ENCODE peak calls at places on chromosomes 5 and 9, in six cellular contexts. E is right cardiac atrium, J is pancreas, I is T-helper 9 cell, M is tibial artery, V is GM12891. X is an unnamed sample.

GRCh38 chr9:35691325-35691631 is 1.6 kb upstream of the TPM2 start:
- DNase-seq in E (no peak), J (no peak), I (no peak), M (no peak), V (no peak), X (no peak)

GRCh38 chr5:1508679-1509290 is 15.0 kb downstream of the LPCAT1 start:
- DNase-seq in E (peak), J (peak), I (no peak), M (peak), V (no peak), X (peak)

GRCh38 chr5:110852053-110852452 is 113.2 kb downstream of the SLC25A46 start:
- DNase-seq in E (no peak), J (no peak), I (no peak), M (no peak), V (no peak), X (no peak)

GRCh38 chr5:41410307-41410706 is 100.1 kb downstream of the PLCXD3 start:
- DNase-seq in E (no peak), J (no peak), I (no peak), M (no peak), V (no peak), X (no peak)

GRCh38 chr9:32426278-32426939 is 42.0 kb downstream of the ACO1 start:
- DNase-seq in E (no peak), J (no peak), I (no peak), M (no peak), V (no peak), X (peak)

GRCh38 chr9:120436937-120437592 is 142.9 kb downstream of the CDK5RAP2 start:
- DNase-seq in E (peak), J (no peak), I (no peak), M (peak), V (no peak), X (no peak)

GRCh38 chr5:64834611-64835010 is 65.9 kb downstream of the CWC27 start:
- DNase-seq in E (no peak), J (no peak), I (no peak), M (no peak), V (no peak), X (no peak)

GRCh38 chr9:38390442-38390841 is 2.1 kb upstream of the ALDH1B1 start:
- DNase-seq in E (no peak), J (no peak), I (no peak), M (no peak), V (no peak), X (no peak)

GRCh38 chr9:108182950-108183381 is 672.8 kb downstream of the ACTL7B start:
- DNase-seq in E (no peak), J (no peak), I (no peak), M (no peak), V (peak), X (no peak)

GRCh38 chr5:43556857-43557593 is at the start of gene PAIP1:
- DNase-seq in E (peak), J (peak), I (peak), M (peak), V (peak), X (peak)

GRCh38 chr5:23319906-23320305 is 187.5 kb upstream of the PRDM9 start:
- DNase-seq in E (no peak), J (no peak), I (no peak), M (no peak), V (no peak), X (no peak)

GRCh38 chr5:102223542-102224444 is 72.3 kb downstream of the SLCO4C1 start:
- DNase-seq in E (no peak), J (no peak), I (no peak), M (no peak), V (no peak), X (no peak)

GRCh38 chr5:14414615-14415515 is 166.7 kb upstream of the OTULINL start:
- DNase-seq in E (no peak), J (no peak), I (no peak), M (no peak), V (peak), X (no peak)

GRCh38 chr9:108963459-108964143 is 29.4 kb downstream of the ABITRAM start:
- DNase-seq in E (no peak), J (no peak), I (no peak), M (no peak), V (no peak), X (no peak)

GRCh38 chr5:110342683-110343082 is 383.8 kb downstream of the TMEM232 start:
- DNase-seq in E (no peak), J (no peak), I (no peak), M (no peak), V (no peak), X (no peak)

GRCh38 chr5:81819556-81820314 is 68.8 kb upstream of the SSBP2 start:
- DNase-seq in E (no peak), J (no peak), I (no peak), M (no peak), V (no peak), X (no peak)

GRCh38 chr9:76878933-76879332 is 27.0 kb downstream of the PRUNE2 start:
- DNase-seq in E (no peak), J (no peak), I (no peak), M (no peak), V (no peak), X (no peak)

GRCh38 chr9:19493174-19493811 is 84.5 kb downstream of the ACER2 start:
- DNase-seq in E (peak), J (peak), I (peak), M (no peak), V (peak), X (peak)

GRCh38 chr9:105296889-105297288 is 52.4 kb downstream of the SLC44A1 start:
- DNase-seq in E (no peak), J (no peak), I (no peak), M (no peak), V (no peak), X (no peak)

GRCh38 chr9:5587024-5587423 is 41.9 kb upstream of the RIC1 start:
- DNase-seq in E (no peak), J (no peak), I (no peak), M (no peak), V (no peak), X (no peak)

GRCh38 chr9:88308831-88309230 is 79.4 kb upstream of the SPIN1 start:
- DNase-seq in E (no peak), J (no peak), I (no peak), M (no peak), V (no peak), X (no peak)

GRCh38 chr9:78307360-78307759 is 10.4 kb downstream of the PSAT1 start:
- DNase-seq in E (no peak), J (no peak), I (no peak), M (no peak), V (no peak), X (no peak)